ENCODE peak calls at places on chromosomes 6 and 20, in ten cellular contexts. P is amniotic epithelial cell; U is Kasumi-1; Y is iPS-NIHi11; E is fibroblast of the aortic adventitia; X is spleen; M is NCI-H2029; G is stimulated activated CD4-positive, alpha-beta T cell treated with anti-CD3 and anti-CD28 coated beads, Interleukin-1b, Interleukin-23, amount 100 ng/mL, for 48 hours; K is endothelial cell; Q is osteocyte. F is an unnamed sample.

GRCh38 chr6:169252805-169253189 is 849 bp downstream of the THBS2 start:
- DNase-seq in K (no peak), G (no peak), Q (peak; percentile 70), E (peak; percentile 69), P (no peak), Y (no peak), U (no peak), M (no peak), X (no peak), F (peak; percentile 67)

GRCh38 chr20:32506721-32507120 is 78.4 kb downstream of the NOL4L start:
- DNase-seq in Y (no peak), X (no peak), G (no peak), M (no peak), U (no peak), Q (no peak), K (no peak), P (no peak), E (no peak), F (no peak)

GRCh38 chr6:26295691-26296555 is 69.1 kb upstream of the BTN3A2 start:
- DNase-seq in K (no peak), Y (no peak), E (peak; percentile 71), P (peak; percentile 98), X (no peak), Q (no peak), M (peak; percentile 35), U (peak; percentile 29), G (no peak), F (no peak)

GRCh38 chr6:31383149-31383548 is 20.2 kb upstream of the MICA start:
- DNase-seq in U (no peak), X (no peak), Y (no peak), M (no peak), Q (no peak), P (peak; percentile 75), G (no peak), K (no peak), E (no peak), F (no peak)

GRCh38 chr20:51955756-51956155 is 153.4 kb upstream of the SALL4 start:
- DNase-seq in G (no peak), P (peak; percentile 78), U (no peak), Q (no peak), X (no peak), E (peak; percentile 20), M (no peak), Y (no peak), K (no peak), F (no peak)

GRCh38 chr6:35234901-35235300 is 21.1 kb downstream of the SCUBE3 start:
- DNase-seq in Q (no peak), P (no peak), U (no peak), E (no peak), K (no peak), M (no peak), G (no peak), X (no peak), Y (no peak), F (no peak)

GRCh38 chr6:127539292-127539691 is 20.2 kb upstream of the MTCL3 start:
- DNase-seq in G (no peak), X (no peak), E (peak; percentile 66), K (no peak), U (peak; percentile 85), M (no peak), Y (no peak), P (peak; percentile 44), Q (no peak), F (no peak)

GRCh38 chr20:52937701-52938100 is 34.5 kb upstream of the TSHZ2 start:
- DNase-seq in U (no peak), P (no peak), M (no peak), G (no peak), Q (no peak), E (no peak), Y (no peak), X (no peak), K (no peak), F (no peak)

GRCh38 chr20:46324960-46325703 is 16.8 kb upstream of the CDH22 start:
- DNase-seq in Y (peak; percentile 55), U (peak; percentile 58), Q (no peak), M (no peak), G (no peak), X (no peak), E (peak; percentile 29), P (peak; percentile 20), K (peak; percentile 65), F (no peak)

GRCh38 chr6:13573669-13574110 is 711 bp upstream of the SIRT5 start:
- DNase-seq in Q (no peak), E (peak; percentile 27), G (peak; percentile 25), Y (peak; percentile 34), K (no peak), P (peak; percentile 12), M (no peak), U (peak; percentile 40), X (peak; percentile 81), F (peak; percentile 81)

GRCh38 chr20:62772994-62773858 is 23.0 kb upstream of the MRGBP start:
- DNase-seq in Q (no peak), U (no peak), K (no peak), X (peak; percentile 52), Y (peak; percentile 24), P (peak; percentile 64), G (no peak), E (peak; percentile 71), M (no peak), F (no peak)

GRCh38 chr6:122996797-122997520 is 924 bp downstream of the CLVS2 start:
- DNase-seq in G (no peak), X (no peak), K (no peak), Y (no peak), M (no peak), U (no peak), P (no peak), Q (no peak), E (no peak), F (no peak)

GRCh38 chr6:22236626-22237414 is 60.0 kb downstream of the PRL start:
- DNase-seq in E (peak; percentile 73), M (peak; percentile 65), X (no peak), P (peak; percentile 92), Y (no peak), U (no peak), G (no peak), Q (no peak), K (no peak), F (peak; percentile 31)

GRCh38 chr6:75524322-75524972 is 30.8 kb upstream of the FILIP1 start:
- DNase-seq in Y (peak; percentile 39), E (peak; percentile 79), X (no peak), M (no peak), Q (no peak), K (no peak), P (peak; percentile 97), U (no peak), G (no peak), F (no peak)

GRCh38 chr6:43759157-43759925 is 10.7 kb upstream of the VEGFA start:
- DNase-seq in M (no peak), X (peak; percentile 47), Y (no peak), K (no peak), U (no peak), Q (no peak), P (no peak), G (no peak), E (no peak), F (no peak)

GRCh38 chr6:53026526-53026925 is 31.4 kb upstream of the GSTA4 start:
- DNase-seq in G (no peak), X (no peak), M (no peak), P (no peak), Y (no peak), U (no peak), K (no peak), Q (no peak), E (no peak), F (no peak)

GRCh38 chr20:20212675-20213096 is 155.2 kb upstream of the INSM1 start:
- DNase-seq in K (no peak), Y (no peak), G (no peak), Q (no peak), X (no peak), M (peak; percentile 99), E (no peak), U (no peak), P (no peak), F (no peak)

GRCh38 chr20:39861381-39861780 is 827.7 kb downstream of the MAFB start:
- DNase-seq in E (no peak), Q (no peak), M (peak; percentile 96), Y (no peak), P (no peak), K (no peak), G (no peak), X (no peak), U (no peak), F (no peak)

GRCh38 chr6:150043096-150043495 is 17.8 kb upstream of the RAET1L start:
- DNase-seq in G (no peak), Q (no peak), E (no peak), U (no peak), Y (no peak), X (no peak), K (no peak), M (no peak), P (no peak), F (no peak)

GRCh38 chr6:153645326-153645725 is 393.7 kb upstream of the OPRM1 start:
- DNase-seq in M (no peak), G (no peak), E (no peak), Y (no peak), U (no peak), Q (no peak), K (no peak), P (no peak), X (no peak), F (no peak)

GRCh38 chr20:6606651-6607050 is 160.8 kb upstream of the BMP2 start:
- DNase-seq in K (no peak), U (no peak), Q (no peak), P (no peak), M (no peak), X (no peak), E (no peak), G (no peak), Y (no peak), F (no peak)

F was measured in tibial artery.